ENCODE peak calls at places on chromosomes 3 and 15, in ten cellular contexts. One of them, this sample, is unnamed.

GRCh38 chr3:150216866-150217600 is 191.1 kb upstream of the TSC22D2 start:
- DNase-seq in HFF-Myc: no peak
- DNase-seq in SK-MEL-5: no peak
- DNase-seq in astrocyte of the cerebellum: no peak
- DNase-seq in KG1: no peak
- DNase-seq in heart left ventricle: no peak
- DNase-seq in GM04504: no peak
- DNase-seq in astrocyte: no peak
- DNase-seq in LHCN-M2: no peak
- DNase-seq in NCI-H1092 treated with DMSO at 0.1 percent for 48 hours: peak; percentile 42
- DNase-seq in this sample: no peak

GRCh38 chr3:60333710-60334109 is 917.5 kb downstream of the FHIT start:
- DNase-seq in astrocyte of the cerebellum: no peak
- DNase-seq in HFF-Myc: no peak
- DNase-seq in LHCN-M2: no peak
- DNase-seq in NCI-H1092 treated with DMSO at 0.1 percent for 48 hours: no peak
- DNase-seq in astrocyte: no peak
- DNase-seq in GM04504: no peak
- DNase-seq in SK-MEL-5: no peak
- DNase-seq in heart left ventricle: no peak
- DNase-seq in KG1: peak; percentile 35
- DNase-seq in this sample: no peak

GRCh38 chr3:139291276-139292051 is 52.4 kb upstream of the MRPS22 start:
- DNase-seq in heart left ventricle: no peak
- DNase-seq in KG1: no peak
- DNase-seq in SK-MEL-5: no peak
- DNase-seq in astrocyte of the cerebellum: no peak
- DNase-seq in LHCN-M2: no peak
- DNase-seq in astrocyte: no peak
- DNase-seq in NCI-H1092 treated with DMSO at 0.1 percent for 48 hours: no peak
- DNase-seq in HFF-Myc: no peak
- DNase-seq in GM04504: no peak
- DNase-seq in this sample: no peak

GRCh38 chr3:127803619-127804018 is 18.7 kb downstream of the MGLL start:
- DNase-seq in GM04504: peak; percentile 81
- DNase-seq in LHCN-M2: peak; percentile 91
- DNase-seq in KG1: no peak
- DNase-seq in astrocyte of the cerebellum: no peak
- DNase-seq in astrocyte: peak; percentile 92
- DNase-seq in NCI-H1092 treated with DMSO at 0.1 percent for 48 hours: no peak
- DNase-seq in heart left ventricle: no peak
- DNase-seq in HFF-Myc: peak; percentile 86
- DNase-seq in SK-MEL-5: no peak
- DNase-seq in this sample: no peak

GRCh38 chr3:142852009-142852408 is 36.9 kb downstream of the PCOLCE2 start:
- DNase-seq in heart left ventricle: no peak
- DNase-seq in LHCN-M2: no peak
- DNase-seq in astrocyte of the cerebellum: no peak
- DNase-seq in GM04504: no peak
- DNase-seq in HFF-Myc: no peak
- DNase-seq in astrocyte: no peak
- DNase-seq in KG1: no peak
- DNase-seq in NCI-H1092 treated with DMSO at 0.1 percent for 48 hours: no peak
- DNase-seq in SK-MEL-5: no peak
- DNase-seq in this sample: no peak

GRCh38 chr3:129379582-129380358 is 48.7 kb downstream of the EFCAB12 start:
- DNase-seq in HFF-Myc: no peak
- DNase-seq in astrocyte: no peak
- DNase-seq in heart left ventricle: no peak
- DNase-seq in GM04504: no peak
- DNase-seq in KG1: no peak
- DNase-seq in NCI-H1092 treated with DMSO at 0.1 percent for 48 hours: no peak
- DNase-seq in SK-MEL-5: no peak
- DNase-seq in astrocyte of the cerebellum: no peak
- DNase-seq in LHCN-M2: no peak
- DNase-seq in this sample: no peak

GRCh38 chr15:96337991-96338771 is 7.7 kb downstream of the NR2F2 start:
- DNase-seq in KG1: no peak
- DNase-seq in HFF-Myc: no peak
- DNase-seq in astrocyte of the cerebellum: no peak
- DNase-seq in NCI-H1092 treated with DMSO at 0.1 percent for 48 hours: no peak
- DNase-seq in heart left ventricle: no peak
- DNase-seq in astrocyte: no peak
- DNase-seq in SK-MEL-5: no peak
- DNase-seq in LHCN-M2: peak; percentile 41
- DNase-seq in GM04504: no peak
- DNase-seq in this sample: no peak

GRCh38 chr15:88776646-88777045 is 26.6 kb upstream of the ACAN start:
- DNase-seq in KG1: no peak
- DNase-seq in SK-MEL-5: peak; percentile 50
- DNase-seq in NCI-H1092 treated with DMSO at 0.1 percent for 48 hours: no peak
- DNase-seq in HFF-Myc: no peak
- DNase-seq in astrocyte of the cerebellum: no peak
- DNase-seq in LHCN-M2: no peak
- DNase-seq in GM04504: no peak
- DNase-seq in heart left ventricle: no peak
- DNase-seq in astrocyte: no peak
- DNase-seq in this sample: peak; percentile 71

GRCh38 chr15:93716615-93717221 is 514.6 kb upstream of the MCTP2 start:
- DNase-seq in astrocyte of the cerebellum: no peak
- DNase-seq in GM04504: no peak
- DNase-seq in heart left ventricle: no peak
- DNase-seq in SK-MEL-5: no peak
- DNase-seq in KG1: no peak
- DNase-seq in HFF-Myc: no peak
- DNase-seq in LHCN-M2: no peak
- DNase-seq in astrocyte: no peak
- DNase-seq in NCI-H1092 treated with DMSO at 0.1 percent for 48 hours: no peak
- DNase-seq in this sample: peak; percentile 5

GRCh38 chr15:60933914-60934885 is 294.9 kb downstream of the RORA start:
- DNase-seq in NCI-H1092 treated with DMSO at 0.1 percent for 48 hours: peak; percentile 11
- DNase-seq in KG1: no peak
- DNase-seq in SK-MEL-5: no peak
- DNase-seq in astrocyte of the cerebellum: no peak
- DNase-seq in heart left ventricle: no peak
- DNase-seq in LHCN-M2: peak; percentile 35
- DNase-seq in astrocyte: peak; percentile 8
- DNase-seq in HFF-Myc: peak; percentile 9
- DNase-seq in GM04504: no peak
- DNase-seq in this sample: peak; percentile 98

GRCh38 chr3:12193485-12194165 is 34.9 kb upstream of the TIMP4 start:
- DNase-seq in LHCN-M2: peak; percentile 98
- DNase-seq in HFF-Myc: peak; percentile 97
- DNase-seq in astrocyte of the cerebellum: peak; percentile 96
- DNase-seq in astrocyte: peak; percentile 99
- DNase-seq in SK-MEL-5: peak; percentile 76
- DNase-seq in GM04504: peak; percentile 94
- DNase-seq in KG1: peak; percentile 41
- DNase-seq in NCI-H1092 treated with DMSO at 0.1 percent for 48 hours: no peak
- DNase-seq in heart left ventricle: no peak
- DNase-seq in this sample: no peak

GRCh38 chr3:195757371-195757770 is 36.6 kb downstream of the MUC20 start:
- DNase-seq in heart left ventricle: no peak
- DNase-seq in astrocyte: no peak
- DNase-seq in HFF-Myc: no peak
- DNase-seq in astrocyte of the cerebellum: no peak
- DNase-seq in SK-MEL-5: no peak
- DNase-seq in GM04504: no peak
- DNase-seq in KG1: no peak
- DNase-seq in NCI-H1092 treated with DMSO at 0.1 percent for 48 hours: peak; percentile 27
- DNase-seq in LHCN-M2: no peak
- DNase-seq in this sample: no peak

GRCh38 chr15:74209997-74210573 is 7.5 kb upstream of the STRA6 start:
- DNase-seq in KG1: no peak
- DNase-seq in LHCN-M2: no peak
- DNase-seq in astrocyte: peak; percentile 99
- DNase-seq in heart left ventricle: no peak
- DNase-seq in NCI-H1092 treated with DMSO at 0.1 percent for 48 hours: no peak
- DNase-seq in HFF-Myc: no peak
- DNase-seq in astrocyte of the cerebellum: peak; percentile 82
- DNase-seq in GM04504: peak; percentile 48
- DNase-seq in SK-MEL-5: no peak
- DNase-seq in this sample: no peak

GRCh38 chr3:52530918-52531635 is 2.6 kb downstream of the NT5DC2 start:
- DNase-seq in SK-MEL-5: no peak
- DNase-seq in heart left ventricle: peak; percentile 82
- DNase-seq in KG1: no peak
- DNase-seq in astrocyte: no peak
- DNase-seq in LHCN-M2: no peak
- DNase-seq in HFF-Myc: no peak
- DNase-seq in GM04504: no peak
- DNase-seq in astrocyte of the cerebellum: no peak
- DNase-seq in NCI-H1092 treated with DMSO at 0.1 percent for 48 hours: no peak
- DNase-seq in this sample: no peak

GRCh38 chr3:149702691-149703426 is 45.0 kb upstream of the WWTR1 start:
- DNase-seq in KG1: no peak
- DNase-seq in GM04504: peak; percentile 96
- DNase-seq in heart left ventricle: no peak
- DNase-seq in astrocyte of the cerebellum: peak; percentile 59
- DNase-seq in HFF-Myc: peak; percentile 98
- DNase-seq in SK-MEL-5: no peak
- DNase-seq in astrocyte: peak; percentile 90
- DNase-seq in LHCN-M2: peak; percentile 95
- DNase-seq in NCI-H1092 treated with DMSO at 0.1 percent for 48 hours: no peak
- DNase-seq in this sample: no peak

GRCh38 chr3:14522768-14523167 is 17.4 kb downstream of the GRIP2 start:
- DNase-seq in astrocyte: no peak
- DNase-seq in GM04504: no peak
- DNase-seq in HFF-Myc: no peak
- DNase-seq in LHCN-M2: no peak
- DNase-seq in SK-MEL-5: no peak
- DNase-seq in astrocyte of the cerebellum: no peak
- DNase-seq in KG1: no peak
- DNase-seq in heart left ventricle: peak; percentile 37
- DNase-seq in NCI-H1092 treated with DMSO at 0.1 percent for 48 hours: no peak
- DNase-seq in this sample: no peak

GRCh38 chr3:145094355-145094941 is 1066.5 kb downstream of the PLOD2 start:
- DNase-seq in GM04504: peak; percentile 11
- DNase-seq in HFF-Myc: peak; percentile 27
- DNase-seq in LHCN-M2: peak; percentile 80
- DNase-seq in NCI-H1092 treated with DMSO at 0.1 percent for 48 hours: no peak
- DNase-seq in KG1: no peak
- DNase-seq in astrocyte: peak; percentile 70
- DNase-seq in heart left ventricle: no peak
- DNase-seq in SK-MEL-5: peak; percentile 67
- DNase-seq in astrocyte of the cerebellum: peak; percentile 56
- DNase-seq in this sample: no peak

GRCh38 chr3:185712337-185712736 is 112.5 kb downstream of the IGF2BP2 start:
- DNase-seq in NCI-H1092 treated with DMSO at 0.1 percent for 48 hours: no peak
- DNase-seq in GM04504: no peak
- DNase-seq in astrocyte: no peak
- DNase-seq in SK-MEL-5: no peak
- DNase-seq in heart left ventricle: no peak
- DNase-seq in LHCN-M2: peak; percentile 40
- DNase-seq in KG1: no peak
- DNase-seq in astrocyte of the cerebellum: no peak
- DNase-seq in HFF-Myc: no peak
- DNase-seq in this sample: no peak

GRCh38 chr3:158434412-158435038 is 136.5 kb upstream of the MLF1 start:
- DNase-seq in SK-MEL-5: peak; percentile 82
- DNase-seq in NCI-H1092 treated with DMSO at 0.1 percent for 48 hours: peak; percentile 42
- DNase-seq in HFF-Myc: peak; percentile 52
- DNase-seq in KG1: peak; percentile 53
- DNase-seq in LHCN-M2: peak; percentile 66
- DNase-seq in astrocyte of the cerebellum: peak; percentile 38
- DNase-seq in heart left ventricle: no peak
- DNase-seq in GM04504: peak; percentile 50
- DNase-seq in astrocyte: peak; percentile 32
- DNase-seq in this sample: peak; percentile 82

GRCh38 chr3:107670991-107671390 is 148.2 kb downstream of the BBX start:
- DNase-seq in LHCN-M2: no peak
- DNase-seq in NCI-H1092 treated with DMSO at 0.1 percent for 48 hours: no peak
- DNase-seq in astrocyte: no peak
- DNase-seq in GM04504: no peak
- DNase-seq in HFF-Myc: no peak
- DNase-seq in heart left ventricle: no peak
- DNase-seq in KG1: no peak
- DNase-seq in SK-MEL-5: no peak
- DNase-seq in astrocyte of the cerebellum: no peak
- DNase-seq in this sample: no peak

GRCh38 chr3:10396931-10397330 is 76.0 kb upstream of the SEC13 start:
- DNase-seq in GM04504: no peak
- DNase-seq in LHCN-M2: no peak
- DNase-seq in astrocyte of the cerebellum: no peak
- DNase-seq in SK-MEL-5: no peak
- DNase-seq in astrocyte: no peak
- DNase-seq in HFF-Myc: no peak
- DNase-seq in heart left ventricle: peak; percentile 31
- DNase-seq in KG1: no peak
- DNase-seq in NCI-H1092 treated with DMSO at 0.1 percent for 48 hours: no peak
- DNase-seq in this sample: no peak

GRCh38 chr3:117441851-117442250 is 732.3 kb downstream of the TUSC7 start:
- DNase-seq in astrocyte of the cerebellum: no peak
- DNase-seq in HFF-Myc: no peak
- DNase-seq in LHCN-M2: no peak
- DNase-seq in astrocyte: no peak
- DNase-seq in NCI-H1092 treated with DMSO at 0.1 percent for 48 hours: no peak
- DNase-seq in SK-MEL-5: no peak
- DNase-seq in KG1: no peak
- DNase-seq in heart left ventricle: no peak
- DNase-seq in GM04504: no peak
- DNase-seq in this sample: no peak

GRCh38 chr15:58307313-58307961 is 124.4 kb upstream of the LIPC start:
- DNase-seq in astrocyte: peak; percentile 88
- DNase-seq in NCI-H1092 treated with DMSO at 0.1 percent for 48 hours: no peak
- DNase-seq in heart left ventricle: no peak
- DNase-seq in LHCN-M2: peak; percentile 55
- DNase-seq in astrocyte of the cerebellum: peak; percentile 49
- DNase-seq in GM04504: peak; percentile 40
- DNase-seq in HFF-Myc: no peak
- DNase-seq in KG1: no peak
- DNase-seq in SK-MEL-5: no peak
- DNase-seq in this sample: peak; percentile 93